ENCODE peak calls at places on chromosome 7, in five cellular contexts. K is stimulated activated naive CD4-positive, alpha-beta T cell; O is NCI-H2029; W is nucleus accumbens; D is astrocyte of the spinal cord. A is an unnamed sample.

GRCh38 chr7:100963386-100963785 is 6.0 kb upstream of the MUC12 start:
- DNase-seq in K (no peak), O (no peak), W (no peak), D (no peak), A (no peak)

GRCh38 chr7:119252962-119253361 is 1020.0 kb upstream of the KCND2 start:
- DNase-seq in K (no peak), O (no peak), W (no peak), D (no peak), A (no peak)

GRCh38 chr7:83101540-83101939 is 61.1 kb downstream of the PCLO start:
- DNase-seq in K (no peak), O (no peak), W (no peak), D (no peak), A (no peak)

GRCh38 chr7:90596745-90597526 is 815 bp downstream of the CDK14 start:
- DNase-seq in K (no peak), O (no peak), W (no peak), D (peak; percentile 58), A (no peak)

GRCh38 chr7:133754718-133755117 is 372.4 kb upstream of the LRGUK start:
- DNase-seq in K (no peak), O (no peak), W (no peak), D (peak; percentile 22), A (no peak)

GRCh38 chr7:87564290-87564963 is 36.3 kb downstream of the ABCB1 start:
- DNase-seq in K (no peak), O (no peak), W (no peak), D (no peak), A (no peak)

GRCh38 chr7:94043299-94043698 is 39.1 kb upstream of the BET1 start:
- DNase-seq in K (no peak), O (no peak), W (no peak), D (no peak), A (no peak)

GRCh38 chr7:158747408-158747807 is 42.8 kb upstream of the NCAPG2 start:
- DNase-seq in K (no peak), O (no peak), W (no peak), D (no peak), A (no peak)

GRCh38 chr7:128827971-128828711 is 2.1 kb upstream of the FLNC start:
- DNase-seq in K (no peak), O (no peak), W (no peak), D (peak; percentile 73), A (no peak)

GRCh38 chr7:157077986-157078644 is 60.6 kb upstream of the UBE3C start:
- DNase-seq in K (no peak), O (no peak), W (no peak), D (no peak), A (no peak)

GRCh38 chr7:149097088-149097487 is 6.6 kb upstream of the ZNF786 start:
- DNase-seq in K (no peak), O (no peak), W (no peak), D (no peak), A (no peak)

GRCh38 chr7:78434281-78434680 is 635.7 kb downstream of the PHTF2 start:
- DNase-seq in K (no peak), O (no peak), W (no peak), D (no peak), A (no peak)

GRCh38 chr7:99677013-99677412 is 2.8 kb downstream of the CYP3A5 start:
- DNase-seq in K (no peak), O (no peak), W (no peak), D (no peak), A (no peak)

GRCh38 chr7:36048141-36048901 is 104.7 kb upstream of the EEPD1 start:
- DNase-seq in K (no peak), O (no peak), W (no peak), D (peak; percentile 60), A (peak; percentile 39)

GRCh38 chr7:157337316-157338149 is 729 bp downstream of the DNAJB6 start:
- DNase-seq in K (peak; percentile 52), O (no peak), W (no peak), D (peak; percentile 55), A (no peak)

GRCh38 chr7:17307033-17307432 is 8.6 kb downstream of the AHR start:
- DNase-seq in K (no peak), O (no peak), W (no peak), D (no peak), A (no peak)

GRCh38 chr7:36107926-36108631 is 45.0 kb upstream of the EEPD1 start:
- DNase-seq in K (no peak), O (no peak), W (no peak), D (no peak), A (no peak)

GRCh38 chr7:141685285-141686035 is 16.5 kb downstream of the DENND11 start:
- DNase-seq in K (no peak), O (no peak), W (no peak), D (peak; percentile 29), A (no peak)

GRCh38 chr7:48411619-48412018 is 240.4 kb downstream of the ABCA13 start:
- DNase-seq in K (no peak), O (no peak), W (no peak), D (no peak), A (no peak)

GRCh38 chr7:2007526-2007925 is 225.2 kb downstream of the MAD1L1 start:
- DNase-seq in K (no peak), O (no peak), W (no peak), D (no peak), A (no peak)

GRCh38 chr7:158695726-158696452 is 8.7 kb downstream of the NCAPG2 start:
- DNase-seq in K (peak; percentile 45), O (peak; percentile 38), W (peak; percentile 49), D (peak; percentile 80), A (no peak)

GRCh38 chr7:4776160-4776623 is 769 bp downstream of the AP5Z1 start:
- DNase-seq in K (no peak), O (no peak), W (no peak), D (no peak), A (no peak)

GRCh38 chr7:94205529-94205928 is 189.2 kb upstream of the COL1A2 start:
- DNase-seq in K (no peak), O (no peak), W (no peak), D (no peak), A (no peak)

GRCh38 chr7:84744388-84744787 is 442.5 kb downstream of the SEMA3D start:
- DNase-seq in K (no peak), O (no peak), W (no peak), D (no peak), A (no peak)

GRCh38 chr7:76037310-76037709 is 10.5 kb downstream of the STYXL1 start:
- DNase-seq in K (no peak), O (no peak), W (no peak), D (peak; percentile 29), A (no peak)

GRCh38 chr7:100157334-100158228 is 942 bp downstream of the TRAPPC14 start:
- DNase-seq in K (no peak), O (no peak), W (no peak), D (no peak), A (no peak)

GRCh38 chr7:12754179-12754578 is 66.7 kb downstream of the ARL4A start:
- DNase-seq in K (no peak), O (no peak), W (no peak), D (peak; percentile 28), A (no peak)

GRCh38 chr7:107505997-107506682 is 36.3 kb downstream of the GPR22 start:
- DNase-seq in K (no peak), O (peak; percentile 95), W (no peak), D (peak; percentile 24), A (no peak)

GRCh38 chr7:6416516-6417145 is 31.1 kb downstream of the DAGLB start:
- DNase-seq in K (no peak), O (no peak), W (no peak), D (no peak), A (no peak)

GRCh38 chr7:17774701-17775288 is 165.5 kb downstream of the SNX13 start:
- DNase-seq in K (no peak), O (no peak), W (no peak), D (no peak), A (no peak)

A was measured in brain pericyte.